ENCODE peak calls at places on chromosomes 7 and 10, in ten cellular contexts. S is pancreas; C is NCI-H1436; X is GM03348; F is HCT116; G is NCI-H2171 treated with DMSO at 0.1 percent for 48 hours; Y is occipital lobe; E is GM10248; U is stimulated activated naive CD4-positive, alpha-beta T cell; N is C1 segment of cervical spinal cord. J is an unnamed sample.

GRCh38 chr7:38070718-38071117 is 107.3 kb upstream of the STARD3NL start:
- DNase-seq in G (peak), S (no peak), F (peak), N (no peak), X (peak), E (no peak), U (no peak), C (no peak), Y (no peak), J (peak)

GRCh38 chr7:12683678-12684077 is 3.8 kb upstream of the ARL4A start:
- DNase-seq in X (peak), G (peak), C (no peak), Y (no peak), S (no peak), N (no peak), U (no peak), E (no peak), F (no peak), J (peak)

GRCh38 chr10:6581750-6582697 is 1.9 kb upstream of the PRKCQ start:
- DNase-seq in U (no peak), E (no peak), F (no peak), Y (no peak), G (no peak), S (no peak), N (no peak), X (no peak), C (no peak), J (no peak)

GRCh38 chr7:43485580-43485979 is 97.3 kb upstream of the STK17A start:
- DNase-seq in S (no peak), X (no peak), C (no peak), G (no peak), F (no peak), Y (no peak), N (no peak), E (no peak), U (no peak), J (no peak)

GRCh38 chr7:20021834-20022233 is 195.3 kb downstream of the MACC1 start:
- DNase-seq in X (no peak), F (no peak), C (no peak), G (no peak), E (no peak), N (no peak), Y (no peak), U (no peak), S (no peak), J (no peak)

GRCh38 chr10:125441151-125441550 is 241.8 kb downstream of the TEX36 start:
- DNase-seq in Y (no peak), G (peak), C (no peak), U (no peak), E (no peak), F (no peak), X (no peak), N (no peak), S (no peak), J (no peak)

GRCh38 chr7:81908220-81908619 is 138.4 kb upstream of the HGF start:
- DNase-seq in E (no peak), C (no peak), Y (no peak), S (no peak), X (no peak), U (no peak), N (no peak), F (no peak), G (no peak), J (no peak)

GRCh38 chr10:121608669-121609190 is 10.5 kb upstream of the FGFR2 start:
- DNase-seq in Y (no peak), X (peak), U (no peak), N (peak), C (peak), E (peak), G (no peak), S (peak), F (peak), J (peak)

GRCh38 chr10:105743343-105744056 is 1102.4 kb downstream of the SORCS3 start:
- DNase-seq in G (no peak), E (no peak), S (peak), Y (peak), F (no peak), C (no peak), U (no peak), N (peak), X (no peak), J (no peak)

GRCh38 chr10:24665001-24665400 is 58.7 kb downstream of the ARHGAP21 start:
- DNase-seq in U (no peak), G (peak), S (no peak), N (no peak), Y (no peak), F (no peak), X (no peak), E (no peak), C (no peak), J (no peak)

J was measured in small intestine.